ENCODE peak calls at places on chromosomes 4 and X, in eight cellular contexts. One of them, this sample, is unnamed.

GRCh38 chr4:38867478-38868054 is at the start of gene FAM114A1:
- DNase-seq in esophagus muscularis mucosa: no peak
- DNase-seq in B cell: peak
- DNase-seq in stimulated activated CD8-positive, alpha-beta memory T cell treated with anti-CD3 and anti-CD28 coated beads, Interleukin-7, amount 100 ng/mL, for 48 hours: peak
- DNase-seq in H4: peak
- DNase-seq in glutamatergic neuron: peak
- DNase-seq in kidney tubule cell: peak
- DNase-seq in T-helper 9 cell: peak
- DNase-seq in this sample: peak

GRCh38 chr4:157075811-157076577 is at the start of gene GLRB:
- DNase-seq in esophagus muscularis mucosa: no peak
- DNase-seq in B cell: no peak
- DNase-seq in stimulated activated CD8-positive, alpha-beta memory T cell treated with anti-CD3 and anti-CD28 coated beads, Interleukin-7, amount 100 ng/mL, for 48 hours: no peak
- DNase-seq in H4: peak
- DNase-seq in glutamatergic neuron: peak
- DNase-seq in kidney tubule cell: peak
- DNase-seq in T-helper 9 cell: no peak
- DNase-seq in this sample: no peak

GRCh38 chr4:95061220-95061619 is 303.5 kb downstream of the BMPR1B start:
- DNase-seq in esophagus muscularis mucosa: no peak
- DNase-seq in B cell: no peak
- DNase-seq in stimulated activated CD8-positive, alpha-beta memory T cell treated with anti-CD3 and anti-CD28 coated beads, Interleukin-7, amount 100 ng/mL, for 48 hours: no peak
- DNase-seq in H4: no peak
- DNase-seq in glutamatergic neuron: no peak
- DNase-seq in kidney tubule cell: no peak
- DNase-seq in T-helper 9 cell: no peak
- DNase-seq in this sample: peak

GRCh38 chr4:1463088-1463926 is 57.1 kb upstream of the NKX1-1 start:
- DNase-seq in esophagus muscularis mucosa: no peak
- DNase-seq in B cell: peak
- DNase-seq in stimulated activated CD8-positive, alpha-beta memory T cell treated with anti-CD3 and anti-CD28 coated beads, Interleukin-7, amount 100 ng/mL, for 48 hours: no peak
- DNase-seq in H4: no peak
- DNase-seq in glutamatergic neuron: peak
- DNase-seq in kidney tubule cell: peak
- DNase-seq in T-helper 9 cell: no peak
- DNase-seq in this sample: no peak

GRCh38 chrX:1582686-1583437 is 8.5 kb upstream of the AKAP17A start:
- DNase-seq in esophagus muscularis mucosa: peak
- DNase-seq in B cell: no peak
- DNase-seq in stimulated activated CD8-positive, alpha-beta memory T cell treated with anti-CD3 and anti-CD28 coated beads, Interleukin-7, amount 100 ng/mL, for 48 hours: peak
- DNase-seq in H4: peak
- DNase-seq in glutamatergic neuron: no peak
- DNase-seq in kidney tubule cell: peak
- DNase-seq in T-helper 9 cell: no peak
- DNase-seq in this sample: no peak

GRCh38 chr4:79652232-79652631 is 244.2 kb upstream of the GK2 start:
- DNase-seq in esophagus muscularis mucosa: no peak
- DNase-seq in B cell: no peak
- DNase-seq in stimulated activated CD8-positive, alpha-beta memory T cell treated with anti-CD3 and anti-CD28 coated beads, Interleukin-7, amount 100 ng/mL, for 48 hours: no peak
- DNase-seq in H4: peak
- DNase-seq in glutamatergic neuron: no peak
- DNase-seq in kidney tubule cell: peak
- DNase-seq in T-helper 9 cell: no peak
- DNase-seq in this sample: no peak

GRCh38 chrX:11239230-11239629 is 54.0 kb upstream of the AMELX start:
- DNase-seq in esophagus muscularis mucosa: no peak
- DNase-seq in B cell: no peak
- DNase-seq in stimulated activated CD8-positive, alpha-beta memory T cell treated with anti-CD3 and anti-CD28 coated beads, Interleukin-7, amount 100 ng/mL, for 48 hours: no peak
- DNase-seq in H4: no peak
- DNase-seq in glutamatergic neuron: no peak
- DNase-seq in kidney tubule cell: peak
- DNase-seq in T-helper 9 cell: no peak
- DNase-seq in this sample: peak

GRCh38 chrX:16700734-16701133 is 11.7 kb downstream of the CTPS2 start:
- DNase-seq in esophagus muscularis mucosa: no peak
- DNase-seq in B cell: no peak
- DNase-seq in stimulated activated CD8-positive, alpha-beta memory T cell treated with anti-CD3 and anti-CD28 coated beads, Interleukin-7, amount 100 ng/mL, for 48 hours: no peak
- DNase-seq in H4: no peak
- DNase-seq in glutamatergic neuron: no peak
- DNase-seq in kidney tubule cell: no peak
- DNase-seq in T-helper 9 cell: no peak
- DNase-seq in this sample: no peak

GRCh38 chrX:38124000-38124399 is 96.7 kb downstream of the SRPX start:
- DNase-seq in esophagus muscularis mucosa: no peak
- DNase-seq in B cell: no peak
- DNase-seq in stimulated activated CD8-positive, alpha-beta memory T cell treated with anti-CD3 and anti-CD28 coated beads, Interleukin-7, amount 100 ng/mL, for 48 hours: no peak
- DNase-seq in H4: no peak
- DNase-seq in glutamatergic neuron: no peak
- DNase-seq in kidney tubule cell: no peak
- DNase-seq in T-helper 9 cell: no peak
- DNase-seq in this sample: no peak

GRCh38 chr4:113292371-113293042 is 243.1 kb downstream of the ANK2 start:
- DNase-seq in esophagus muscularis mucosa: no peak
- DNase-seq in B cell: no peak
- DNase-seq in stimulated activated CD8-positive, alpha-beta memory T cell treated with anti-CD3 and anti-CD28 coated beads, Interleukin-7, amount 100 ng/mL, for 48 hours: no peak
- DNase-seq in H4: no peak
- DNase-seq in glutamatergic neuron: peak
- DNase-seq in kidney tubule cell: no peak
- DNase-seq in T-helper 9 cell: no peak
- DNase-seq in this sample: no peak

GRCh38 chr4:81875962-81876650 is 404.4 kb upstream of the RASGEF1B start:
- DNase-seq in esophagus muscularis mucosa: no peak
- DNase-seq in B cell: no peak
- DNase-seq in stimulated activated CD8-positive, alpha-beta memory T cell treated with anti-CD3 and anti-CD28 coated beads, Interleukin-7, amount 100 ng/mL, for 48 hours: no peak
- DNase-seq in H4: no peak
- DNase-seq in glutamatergic neuron: no peak
- DNase-seq in kidney tubule cell: peak
- DNase-seq in T-helper 9 cell: no peak
- DNase-seq in this sample: peak

GRCh38 chr4:185734930-185735329 is 77.1 kb downstream of the SORBS2 start:
- DNase-seq in esophagus muscularis mucosa: peak
- DNase-seq in B cell: no peak
- DNase-seq in stimulated activated CD8-positive, alpha-beta memory T cell treated with anti-CD3 and anti-CD28 coated beads, Interleukin-7, amount 100 ng/mL, for 48 hours: no peak
- DNase-seq in H4: no peak
- DNase-seq in glutamatergic neuron: no peak
- DNase-seq in kidney tubule cell: no peak
- DNase-seq in T-helper 9 cell: no peak
- DNase-seq in this sample: no peak

GRCh38 chr4:173009129-173009823 is 159.3 kb upstream of the GALNT7 start:
- DNase-seq in esophagus muscularis mucosa: no peak
- DNase-seq in B cell: no peak
- DNase-seq in stimulated activated CD8-positive, alpha-beta memory T cell treated with anti-CD3 and anti-CD28 coated beads, Interleukin-7, amount 100 ng/mL, for 48 hours: no peak
- DNase-seq in H4: peak
- DNase-seq in glutamatergic neuron: no peak
- DNase-seq in kidney tubule cell: no peak
- DNase-seq in T-helper 9 cell: no peak
- DNase-seq in this sample: peak

This sample was measured in renal cortical epithelial cell.